ENCODE peak calls at places on chromosomes 5 and 9, in six cellular contexts. D is Peyer's patch, V is colonic mucosa, Z is mesendoderm, G is BJ, L is GM23248. P is an unnamed sample. For H3K36me3, the result is how much of the 10 kb centered on the place peaks cover.

GRCh38 chr9:119368179-119368578 is 1.1 kb downstream of the BRINP1 start:
- DNase-seq in V (no peak), D (no peak), Z (no peak), G (no peak), L (no peak), P (no peak)

GRCh38 chr5:135076801-135077200 is 42.8 kb upstream of the PITX1 start:
- DNase-seq in G (no peak), D (peak), L (no peak), V (no peak), Z (no peak), P (no peak)

GRCh38 chr9:134778841-134779411 is 101.7 kb upstream of the FCN2 start:
- DNase-seq in V (peak), G (no peak), L (peak), D (no peak), Z (peak), P (no peak)

GRCh38 chr5:179986328-179986727 is 78.6 kb upstream of the TBC1D9B start:
- DNase-seq in L (no peak), G (no peak), Z (no peak), D (no peak), V (no peak), P (no peak)

GRCh38 chr9:35518981-35519679 is 29.2 kb downstream of the RUSC2 start:
- DNase-seq in G (no peak), L (peak), V (no peak), D (no peak), Z (peak), P (no peak)

GRCh38 chr9:109416135-109416706 is 81.9 kb downstream of the PTPN3 start:
- DNase-seq in D (no peak), L (no peak), V (no peak), G (no peak), Z (no peak), P (no peak)

GRCh38 chr5:75059887-75060286 is 7.5 kb upstream of the GCNT4 start:
- DNase-seq in Z (no peak), G (no peak), V (no peak), L (no peak), D (no peak), P (no peak)

GRCh38 chr9:103789686-103790085 is 304.4 kb upstream of the SMC2 start:
- DNase-seq in G (no peak), V (no peak), Z (peak), D (no peak), L (peak), P (no peak)

GRCh38 chr5:61796773-61797172 is 464.7 kb downstream of the ZSWIM6 start:
- DNase-seq in D (no peak), L (no peak), G (no peak), V (no peak), Z (no peak), P (no peak)

GRCh38 chr5:179120951-179121666 is 60.9 kb downstream of the ZNF354C start:
- DNase-seq in L (no peak), V (peak), G (no peak), Z (no peak), D (no peak), P (no peak)

GRCh38 chr9:134616341-134616740 is 25.3 kb upstream of the COL5A1 start:
- DNase-seq in Z (no peak), V (no peak), G (no peak), D (no peak), L (peak), P (no peak)

GRCh38 chr5:126650463-126650862 is 49.7 kb downstream of the PHAX start:
- DNase-seq in D (no peak), G (no peak), L (no peak), Z (no peak), V (no peak), P (no peak)
- H3K36me3 ChIP-seq in D (under half), G (under half), L (under half), Z (under half), V (under half), P (under half)

GRCh38 chr9:96771124-96771523 is 6.8 kb downstream of the ZNF510 start:
- DNase-seq in V (no peak), Z (no peak), D (no peak), G (no peak), L (no peak), P (no peak)

GRCh38 chr9:96769989-96770388 is 7.9 kb downstream of the ZNF510 start:
- DNase-seq in L (no peak), G (no peak), D (no peak), V (no peak), Z (no peak), P (no peak)

GRCh38 chr9:96762562-96762961 is 15.3 kb downstream of the ZNF510 start:
- DNase-seq in G (no peak), D (no peak), V (no peak), L (no peak), Z (no peak), P (no peak)

GRCh38 chr9:96766199-96766598 is 11.7 kb downstream of the ZNF510 start:
- DNase-seq in D (no peak), Z (no peak), G (no peak), V (no peak), L (no peak), P (no peak)
- H3K36me3 ChIP-seq in D (under half), Z (under half), G (under half), V (under half), L (half or more), P (under half)

GRCh38 chr5:143398053-143398355 is 5.5 kb downstream of the NR3C1 start:
- DNase-seq in G (no peak), D (no peak), L (no peak), Z (no peak), V (no peak), P (no peak)
- H3K36me3 ChIP-seq in G (under half), D (under half), L (under half), Z (under half), V (under half), P (under half)

GRCh38 chr9:130885422-130886375 is 10.9 kb downstream of the QRFP start:
- DNase-seq in L (no peak), D (no peak), V (no peak), G (no peak), Z (no peak), P (peak)
- H3K36me3 ChIP-seq in L (half or more), D (under half), V (under half), G (half or more), Z (under half), P (under half)